ENCODE peak calls at places on chromosomes 1 and 21, in nine cellular contexts. N is Caco-2, V is fibroblast of lung, Z is ovary, J is coronary artery, P is stomach, K is WTC11, U is OCI-LY7, T is lower leg skin. L is an unnamed sample.

GRCh38 chr1:176996455-176997090 is 167.9 kb downstream of the ASTN1 start:
- DNase-seq in T (no peak), V (peak; percentile 49), Z (no peak), P (no peak), K (peak; percentile 20), U (no peak), J (no peak), N (no peak), L (no peak)

GRCh38 chr1:48492392-48492791 is 20.4 kb upstream of the SPATA6 start:
- DNase-seq in U (no peak), K (no peak), J (no peak), P (no peak), N (no peak), V (no peak), T (no peak), Z (no peak), L (no peak)

GRCh38 chr1:234589854-234590620 is 19.9 kb downstream of the IRF2BP2 start:
- DNase-seq in Z (no peak), K (no peak), T (no peak), N (no peak), P (no peak), J (no peak), U (no peak), V (peak; percentile 40), L (no peak)

GRCh38 chr1:233614173-233614742 is 352 bp downstream of the KCNK1 start:
- DNase-seq in T (no peak), K (peak; percentile 51), N (peak; percentile 51), U (no peak), V (peak; percentile 68), J (no peak), P (peak; percentile 46), Z (peak; percentile 60), L (no peak)

GRCh38 chr21:39022901-39023693 is 160.2 kb downstream of the PSMG1 start:
- DNase-seq in T (no peak), K (no peak), J (no peak), P (no peak), V (peak; percentile 78), U (no peak), N (no peak), Z (peak; percentile 93), L (no peak)

GRCh38 chr1:92994105-92994712 is 32.9 kb upstream of the DIPK1A start:
- DNase-seq in U (peak; percentile 96), T (peak; percentile 81), N (peak; percentile 59), K (peak; percentile 57), P (peak; percentile 82), V (peak; percentile 72), J (no peak), Z (no peak), L (peak; percentile 81)

GRCh38 chr1:48532976-48533375 is 61.0 kb upstream of the SPATA6 start:
- DNase-seq in P (no peak), Z (no peak), N (no peak), U (no peak), V (no peak), J (no peak), T (no peak), K (no peak), L (no peak)

GRCh38 chr1:11805454-11806306 is at the start of the genes CLCN6 and MTHFR:
- DNase-seq in Z (peak; percentile 100), J (peak; percentile 100), P (peak; percentile 100), N (peak; percentile 99), K (peak; percentile 100), T (peak; percentile 100), U (peak; percentile 100), V (peak; percentile 99), L (peak; percentile 100)

GRCh38 chr1:30875916-30876315 is 32.6 kb downstream of the SDC3 start:
- DNase-seq in J (no peak), V (no peak), P (no peak), N (no peak), U (no peak), Z (no peak), K (no peak), T (no peak), L (no peak)

GRCh38 chr1:30875197-30875596 is 33.4 kb downstream of the SDC3 start:
- DNase-seq in U (no peak), P (no peak), V (no peak), Z (no peak), J (no peak), K (no peak), N (no peak), T (no peak), L (no peak)

GRCh38 chr1:30878016-30878415 is 30.5 kb downstream of the SDC3 start:
- DNase-seq in P (no peak), N (no peak), U (no peak), K (no peak), J (no peak), T (no peak), V (no peak), Z (no peak), L (no peak)

GRCh38 chr1:30877205-30877912 is 31.2 kb downstream of the SDC3 start:
- DNase-seq in T (peak; percentile 91), V (peak; percentile 72), U (no peak), K (no peak), Z (peak; percentile 66), P (peak; percentile 37), N (no peak), J (no peak), L (peak; percentile 91)

DNA sequence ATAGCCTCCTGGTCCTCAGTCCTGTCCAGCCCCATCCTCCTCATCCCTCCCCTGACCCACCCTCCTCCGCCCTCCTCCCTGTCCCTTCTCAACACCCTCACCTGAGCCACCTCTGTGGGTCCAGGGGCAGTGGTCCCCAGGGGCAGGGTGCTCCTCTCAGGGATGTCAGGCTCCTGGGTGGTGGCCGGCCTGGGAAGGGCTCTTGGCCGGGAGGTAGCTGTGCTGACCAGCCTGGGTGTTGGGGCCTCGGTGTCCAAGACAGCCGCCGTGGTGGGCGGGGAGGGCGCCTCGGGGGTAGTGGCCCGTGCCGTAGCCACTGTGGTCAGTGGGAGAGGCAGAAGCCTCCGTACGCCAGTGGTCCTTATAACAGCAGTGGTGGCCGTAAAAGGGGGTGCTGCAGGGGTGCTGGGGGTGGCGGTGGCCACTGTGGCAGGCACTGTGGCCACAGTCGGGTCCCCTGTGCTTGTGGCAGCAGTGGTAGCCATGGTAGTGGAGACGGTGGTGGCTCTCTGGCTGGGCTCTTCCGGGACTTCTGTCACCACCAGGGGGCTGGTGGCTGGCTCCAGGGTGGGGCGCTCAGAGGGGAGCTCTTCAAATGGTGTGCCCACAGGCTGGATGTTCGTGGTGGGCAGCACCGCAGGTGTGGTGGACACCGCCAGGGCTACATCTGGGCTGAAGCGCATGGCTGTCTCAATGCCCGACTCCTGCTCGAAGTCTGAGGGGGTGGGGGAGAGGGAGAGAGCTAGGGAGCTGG is 31.9 kb downstream of the SDC3 start:
- DNase-seq in V (no peak), N (no peak), Z (no peak), U (no peak), P (no peak), T (no peak), K (no peak), J (no peak), L (no peak)
- TF ChIP-seq CTCF in V (no peak), N (no peak), Z (no peak), U (peak; percentile 21), P (no peak), T (no peak), K (no peak), J (no peak), L (peak; percentile 13)

GRCh38 chr1:229557913-229558414 is 543 bp downstream of the ABCB10 start:
- DNase-seq in P (peak; percentile 44), K (peak; percentile 41), V (peak; percentile 30), N (peak; percentile 45), T (peak; percentile 86), U (peak; percentile 79), Z (peak; percentile 62), J (no peak), L (no peak)
- TF ChIP-seq CTCF in P (no peak), K (no peak), V (no peak), N (no peak), T (no peak), U (peak; percentile 13), Z (no peak), J (no peak), L (no peak)

GRCh38 chr1:150832597-150832996 is 24.5 kb upstream of the CTSK start:
- DNase-seq in N (no peak), U (no peak), T (no peak), J (no peak), K (no peak), V (no peak), P (no peak), Z (no peak), L (no peak)

GRCh38 chr1:150841626-150842025 is 33.6 kb upstream of the CTSK start:
- DNase-seq in P (no peak), J (no peak), Z (no peak), U (no peak), K (no peak), N (no peak), V (no peak), T (no peak), L (no peak)

DNA sequence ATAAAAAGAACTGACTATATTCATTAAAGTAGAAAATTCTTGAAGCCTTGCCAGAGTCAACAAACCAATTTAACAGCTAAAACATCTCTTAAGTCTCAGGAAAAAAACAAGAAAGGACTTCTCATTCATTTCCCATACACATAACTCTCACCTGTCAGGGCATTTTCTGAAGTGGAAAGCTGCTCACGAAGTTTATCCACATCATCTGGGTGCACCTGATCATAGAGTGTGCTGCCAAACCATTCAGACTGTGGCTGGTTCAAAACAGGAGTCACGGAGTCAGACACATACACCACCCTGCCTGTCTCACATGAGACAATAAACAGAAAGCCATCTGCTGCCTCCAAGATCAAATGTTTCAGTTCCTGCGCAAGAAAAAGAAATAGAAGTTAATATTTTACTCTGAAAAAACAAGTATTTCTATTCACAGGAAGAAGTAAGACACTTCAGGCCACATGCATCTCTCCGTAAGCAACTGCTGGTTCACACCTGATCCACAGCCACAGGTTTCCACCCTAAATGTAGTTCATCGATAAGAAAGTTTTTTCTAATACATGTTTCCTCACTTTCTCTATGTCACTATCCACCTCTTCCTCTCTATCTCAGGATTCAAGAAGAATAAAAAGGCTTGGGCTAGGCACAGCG is 28.2 kb upstream of the CTSK start:
- DNase-seq in V (peak; percentile 58), Z (no peak), J (no peak), T (no peak), U (no peak), K (no peak), N (no peak), P (no peak), L (no peak)
- TF ChIP-seq CTCF in V (no peak), Z (no peak), J (no peak), T (no peak), U (no peak), K (no peak), N (no peak), P (no peak), L (no peak)

GRCh38 chr1:19644761-19645543 is 841 bp downstream of the NBL1 start:
- DNase-seq in K (peak; percentile 51), V (no peak), T (no peak), N (no peak), P (peak; percentile 42), U (no peak), J (peak; percentile 78), Z (peak; percentile 79), L (no peak)

GRCh38 chr1:19640363-19641316 is 3.5 kb upstream of the NBL1 start:
- DNase-seq in V (peak; percentile 25), K (peak; percentile 73), J (peak; percentile 65), N (no peak), P (peak; percentile 56), Z (no peak), U (no peak), T (peak; percentile 83), L (no peak)

GRCh38 chr1:19643602-19644419 is at the start of gene NBL1:
- DNase-seq in P (peak; percentile 68), U (no peak), T (peak; percentile 94), K (no peak), V (peak; percentile 69), J (peak; percentile 74), N (peak; percentile 51), Z (peak; percentile 94), L (no peak)

GRCh38 chr1:19644422-19644760 is 280 bp downstream of the NBL1 start:
- DNase-seq in J (no peak), P (no peak), T (no peak), K (no peak), Z (no peak), N (no peak), V (no peak), U (no peak), L (no peak)

GRCh38 chr1:19643113-19643512 is 998 bp upstream of the NBL1 start:
- DNase-seq in T (no peak), P (peak; percentile 59), J (peak; percentile 75), N (peak; percentile 48), U (no peak), V (peak; percentile 42), Z (no peak), K (no peak), L (no peak)
- TF ChIP-seq CTCF in T (no peak), P (no peak), J (no peak), N (no peak), U (no peak), V (peak; percentile 17), Z (no peak), K (no peak), L (no peak)

L was measured in right atrium auricular region.